ENCODE peak calls at places on chromosomes 13 and 19, in nine cellular contexts. B is CD8-positive, alpha-beta memory T cell; J is IMR-90; F is upper lobe of left lung; S is GM23248; O is AG10803; H is astrocyte of the cerebellum; P is lower leg skin; Z is HAP-1. X is an unnamed sample.

GRCh38 chr19:15332311-15332996 is at the start of gene BRD4:
- DNase-seq in F (peak; percentile 97), S (peak; percentile 84), H (no peak), Z (peak; percentile 48), B (peak; percentile 83), J (peak; percentile 42), P (peak; percentile 93), O (peak; percentile 48), X (peak; percentile 90)

GRCh38 chr13:97091202-97091601 is 96.9 kb upstream of the OXGR1 start:
- DNase-seq in H (no peak), B (no peak), Z (no peak), J (no peak), O (no peak), P (no peak), F (no peak), S (no peak), X (no peak)

GRCh38 chr13:101292711-101293110 is 123.6 kb downstream of the NALCN start:
- DNase-seq in B (no peak), H (no peak), S (peak; percentile 15), Z (no peak), J (peak; percentile 60), O (peak; percentile 9), F (no peak), P (no peak), X (no peak)

GRCh38 chr19:54955356-54955755 is 8.0 kb upstream of the NLRP7 start:
- DNase-seq in F (no peak), O (no peak), S (peak; percentile 10), P (no peak), H (peak; percentile 12), Z (no peak), J (no peak), B (no peak), X (no peak)

GRCh38 chr13:48804836-48805601 is 151.3 kb downstream of the CYSLTR2 start:
- DNase-seq in S (no peak), O (peak; percentile 38), H (peak; percentile 36), F (no peak), Z (no peak), P (no peak), J (no peak), B (no peak), X (no peak)

GRCh38 chr19:44776402-44777096 is 1.1 kb upstream of the CBLC start:
- DNase-seq in S (no peak), B (no peak), O (no peak), H (no peak), J (no peak), P (peak; percentile 92), Z (no peak), F (peak; percentile 75), X (peak; percentile 80)

GRCh38 chr19:3367572-3368440 is 1.4 kb downstream of the NFIC start:
- DNase-seq in S (peak; percentile 63), H (no peak), B (no peak), J (no peak), O (no peak), F (no peak), P (no peak), Z (no peak), X (no peak)

GRCh38 chr13:98571955-98572662 is 4.8 kb downstream of the STK24 start:
- DNase-seq in Z (no peak), F (no peak), H (no peak), J (peak; percentile 47), B (no peak), P (no peak), S (peak; percentile 82), O (peak; percentile 87), X (no peak)

GRCh38 chr19:30719189-30719990 is 347.2 kb downstream of the ZNF536 start:
- DNase-seq in S (peak; percentile 54), P (peak; percentile 87), F (peak; percentile 92), H (no peak), O (peak; percentile 26), B (no peak), Z (no peak), J (no peak), X (peak; percentile 75)

GRCh38 chr19:1567116-1567847 is 843 bp downstream of the MEX3D start:
- DNase-seq in P (no peak), B (no peak), F (peak; percentile 92), S (peak; percentile 81), H (no peak), O (no peak), J (no peak), Z (no peak), X (peak; percentile 74)

GRCh38 chr19:29273000-29273691 is 60.2 kb upstream of the UQCRFS1 start:
- DNase-seq in O (no peak), B (no peak), J (no peak), F (no peak), H (no peak), Z (no peak), S (no peak), P (peak; percentile 23), X (peak; percentile 20)

GRCh38 chr13:40438999-40439797 is 227.2 kb downstream of the FOXO1 start:
- DNase-seq in S (peak; percentile 75), H (no peak), J (no peak), O (peak; percentile 36), B (peak; percentile 17), Z (no peak), F (no peak), P (no peak), X (no peak)

GRCh38 chr13:51523082-51523518 is 61.2 kb upstream of the WDFY2 start:
- DNase-seq in H (no peak), B (no peak), P (peak; percentile 87), J (peak; percentile 69), S (peak; percentile 90), O (peak; percentile 68), F (no peak), Z (no peak), X (no peak)

GRCh38 chr13:97367016-97367415 is 67.0 kb upstream of the RAP2A start:
- DNase-seq in P (no peak), B (no peak), S (peak; percentile 64), Z (no peak), H (peak; percentile 33), O (peak; percentile 69), J (peak; percentile 65), F (no peak), X (no peak)

GRCh38 chr13:76296751-76297150 is 589.5 kb downstream of the KCTD12 start:
- DNase-seq in S (no peak), O (no peak), Z (no peak), H (no peak), B (no peak), P (no peak), J (no peak), F (no peak), X (no peak)

GRCh38 chr19:33769208-33769607 is 27.5 kb upstream of the KCTD15 start:
- DNase-seq in O (no peak), Z (no peak), S (no peak), P (no peak), J (no peak), F (no peak), H (no peak), B (no peak), X (no peak)

GRCh38 chr13:60838581-60838980 is 441.6 kb downstream of the TDRD3 start:
- DNase-seq in H (no peak), P (no peak), O (no peak), S (no peak), Z (no peak), B (no peak), J (no peak), F (no peak), X (no peak)

GRCh38 chr13:43905435-43906031 is 25.8 kb downstream of the LACC1 start:
- DNase-seq in S (peak; percentile 81), F (no peak), J (peak; percentile 77), Z (peak; percentile 79), P (no peak), B (peak; percentile 46), O (peak; percentile 72), H (peak; percentile 70), X (no peak)

GRCh38 chr13:27619711-27620376 is 485 bp downstream of the LNX2 start:
- DNase-seq in H (no peak), P (peak; percentile 92), B (no peak), Z (no peak), J (peak; percentile 21), F (no peak), O (peak; percentile 25), S (peak; percentile 76), X (no peak)

DNA sequence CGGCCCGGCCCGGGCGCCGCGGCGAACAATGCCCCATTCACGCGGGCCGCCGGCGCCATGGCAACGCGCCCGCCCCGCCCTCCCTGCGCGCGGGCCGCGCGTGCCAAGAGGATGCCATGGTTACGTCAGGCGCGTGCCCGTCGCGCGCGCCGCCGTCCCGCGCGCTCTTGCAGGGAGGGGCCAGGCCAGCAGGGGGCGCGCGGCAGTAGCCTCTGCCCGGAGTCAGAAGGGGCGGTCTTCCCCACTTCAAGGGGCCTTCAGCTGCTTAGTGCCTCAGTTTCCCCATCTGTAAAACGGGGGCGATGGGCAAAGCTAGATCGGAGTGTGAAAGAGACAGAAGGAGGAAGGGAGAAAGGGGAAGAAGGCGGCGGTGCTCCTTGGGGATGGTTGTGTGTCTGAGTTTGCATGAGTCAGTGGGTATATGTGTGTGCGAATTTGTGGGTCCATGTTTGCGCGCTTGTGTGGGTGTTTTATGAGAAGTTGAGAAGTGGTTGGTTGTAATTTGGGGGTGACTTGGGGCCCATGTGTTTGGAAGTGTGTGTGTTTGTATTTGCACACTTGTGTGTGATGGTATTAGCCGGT is 11.6 kb upstream of the NFIX start:
- DNase-seq in O (peak; percentile 72), J (peak; percentile 70), S (peak; percentile 87), F (peak; percentile 98), B (peak; percentile 83), P (no peak), Z (peak; percentile 51), H (no peak), X (peak; percentile 89)
- H3K4me3 ChIP-seq in O (peak overlapping the region; percentile 55), J (peak overlapping the region; percentile 42), S (peak overlapping the region; percentile 65), F (peak overlapping the region; percentile 34), B (peak overlapping the region; percentile 47), P (no peak overlapping the region), Z (peak overlapping the region; percentile 22), H (peak overlapping the region; percentile 36), X (peak overlapping the region; percentile 21)

GRCh38 chr13:113050856-113051431 is 54.6 kb upstream of the F7 start:
- DNase-seq in B (no peak), O (no peak), H (no peak), F (peak; percentile 80), P (no peak), J (no peak), S (no peak), Z (no peak), X (no peak)
- H3K4me3 ChIP-seq in B (no peak overlapping the region), O (no peak overlapping the region), H (no peak overlapping the region), F (no peak overlapping the region), P (no peak overlapping the region), J (no peak overlapping the region), S (no peak overlapping the region), Z (no peak overlapping the region), X (no peak overlapping the region)

GRCh38 chr13:73741111-73741510 is 393.1 kb downstream of the KLF12 start:
- DNase-seq in P (no peak), J (no peak), H (no peak), F (no peak), B (peak; percentile 26), S (peak; percentile 67), O (peak; percentile 8), Z (no peak), X (no peak)
- H3K4me3 ChIP-seq in P (no peak overlapping the region), J (no peak overlapping the region), H (no peak overlapping the region), F (no peak overlapping the region), B (no peak overlapping the region), S (peak overlapping the region; percentile 64), O (peak overlapping the region; percentile 46), Z (no peak overlapping the region), X (no peak overlapping the region)

DNA sequence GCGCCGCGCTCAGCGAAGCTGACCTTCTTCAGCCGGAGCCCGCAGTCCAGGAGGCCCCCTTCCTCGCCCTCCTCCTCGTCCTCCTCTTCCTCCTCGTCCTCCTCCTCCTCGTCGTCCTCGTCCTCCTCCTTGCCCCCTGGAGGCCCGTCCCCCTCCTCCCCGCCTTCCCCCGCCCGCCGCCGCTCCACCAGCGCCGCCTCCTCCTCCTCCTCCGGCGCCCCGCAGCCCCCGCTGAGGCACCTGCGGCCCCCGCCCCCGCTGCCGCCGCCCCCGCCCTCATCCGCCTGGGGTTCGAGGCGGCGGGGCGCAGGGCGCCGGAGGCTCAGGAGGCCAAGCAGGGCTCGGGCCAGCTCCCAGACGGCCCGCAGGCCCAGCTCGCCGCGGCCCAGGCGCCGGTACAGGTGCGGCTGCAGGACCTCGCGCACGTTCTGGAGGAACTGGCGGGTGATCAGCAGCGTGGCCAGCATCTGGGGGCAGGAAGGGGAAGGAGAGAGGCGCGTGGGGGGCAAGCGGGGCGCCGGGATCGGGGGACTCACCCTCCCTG is 6.1 kb downstream of the ANO8 start:
- DNase-seq in S (no peak), J (no peak), O (no peak), F (peak; percentile 86), P (no peak), Z (no peak), B (peak; percentile 49), H (no peak), X (no peak)
- H3K4me3 ChIP-seq in S (no peak overlapping the region), J (no peak overlapping the region), O (no peak overlapping the region), F (peak overlapping the region; percentile 58), P (peak overlapping the region; percentile 18), Z (no peak overlapping the region), B (peak overlapping the region; percentile 61), H (no peak overlapping the region), X (peak overlapping the region; percentile 47)